ENCODE peak calls at places on chromosomes 5 and 9, in five cellular contexts. O is A549; J is GM12878; K is IMR-90; U is CD8-positive, alpha-beta T cell. D is an unnamed sample.

GRCh38 chr5:111337133-111337532 is 112.9 kb downstream of the CAMK4 start:
- ATAC-seq in O (no peak), K (no peak), U (peak; percentile 67), J (peak; percentile 86), D (no peak)

GRCh38 chr5:179294891-179295777 is 50.1 kb downstream of the ADAMTS2 start:
- ATAC-seq in J (no peak), O (no peak), U (no peak), K (no peak), D (no peak)

GRCh38 chr5:77777281-77777892 is 1.2 kb upstream of the TBCA start:
- ATAC-seq in U (no peak), J (no peak), K (no peak), O (no peak), D (no peak)

GRCh38 chr9:4713849-4714248 is 27.2 kb downstream of the AK3 start:
- ATAC-seq in U (no peak), O (peak; percentile 64), K (no peak), J (no peak), D (peak; percentile 53)

GRCh38 chr9:29214162-29214520 is 1640.9 kb upstream of the C9orf72 start:
- ATAC-seq in O (peak; percentile 73), U (no peak), K (no peak), J (no peak), D (no peak)

GRCh38 chr9:96048954-96049831 is 173.7 kb downstream of the ERCC6L2 start:
- ATAC-seq in O (no peak), J (no peak), U (no peak), K (no peak), D (peak; percentile 48)

GRCh38 chr5:6732634-6733410 is 19.6 kb downstream of the TENT4A start:
- ATAC-seq in K (peak; percentile 51), U (no peak), J (no peak), O (no peak), D (peak; percentile 32)

GRCh38 chr9:124735121-124735520 is 36.0 kb downstream of the NR6A1 start:
- ATAC-seq in U (no peak), O (peak; percentile 24), J (peak; percentile 71), K (peak; percentile 91), D (no peak)

GRCh38 chr9:136142859-136143214 is 24.2 kb upstream of the TMEM250 start:
- ATAC-seq in J (no peak), U (no peak), K (no peak), O (no peak), D (no peak)

GRCh38 chr9:83523684-83524083 is 14.5 kb downstream of the FRMD3 start:
- ATAC-seq in O (no peak), J (no peak), K (no peak), U (no peak), D (no peak)

GRCh38 chr5:10400411-10400810 is 41.3 kb upstream of the ROPN1L start:
- ATAC-seq in J (no peak), O (no peak), K (no peak), U (no peak), D (peak; percentile 75)

GRCh38 chr9:89743576-89744254 is 138.9 kb downstream of the GADD45G start:
- ATAC-seq in O (no peak), J (peak; percentile 73), K (no peak), U (peak; percentile 82), D (no peak)

GRCh38 chr5:174146556-174146955 is 101.0 kb downstream of the NSG2 start:
- ATAC-seq in O (no peak), U (no peak), J (no peak), K (no peak), D (no peak)

GRCh38 chr5:59724482-59725392 is 168.8 kb downstream of the PDE4D start:
- ATAC-seq in U (no peak), J (peak; percentile 91), K (peak; percentile 89), O (peak; percentile 77), D (no peak)

GRCh38 chr5:57276353-57276752 is 102.5 kb downstream of the GPBP1 start:
- ATAC-seq in K (no peak), U (no peak), O (no peak), J (no peak), D (no peak)

GRCh38 chr5:95969646-95970358 is 8.2 kb upstream of the ELL2 start:
- ATAC-seq in J (no peak), K (peak; percentile 40), U (no peak), O (no peak), D (no peak)

GRCh38 chr9:72635197-72635596 is 113.8 kb downstream of the TMC1 start:
- ATAC-seq in O (no peak), U (no peak), K (no peak), J (peak; percentile 99), D (no peak)

GRCh38 chr5:113062869-113063508 is 86.4 kb downstream of the DCP2 start:
- ATAC-seq in U (no peak), O (no peak), K (no peak), J (no peak), D (no peak)

GRCh38 chr5:159864885-159865622 is 51.2 kb upstream of the ADRA1B start:
- ATAC-seq in U (no peak), K (no peak), J (peak; percentile 80), O (no peak), D (peak; percentile 70)

GRCh38 chr5:168607946-168608345 is 28.8 kb upstream of the PANK3 start:
- ATAC-seq in J (peak; percentile 88), K (no peak), U (no peak), O (no peak), D (no peak)

GRCh38 chr5:132203916-132204315 is 23.7 kb downstream of the P4HA2 start:
- ATAC-seq in U (no peak), K (no peak), O (no peak), J (no peak), D (no peak)

GRCh38 chr9:114518599-114519022 is 13.3 kb upstream of the WHRN start:
- ATAC-seq in K (no peak), U (no peak), J (peak; percentile 83), O (no peak), D (no peak)

GRCh38 chr9:130346431-130346830 is 80.9 kb downstream of the HMCN2 start:
- ATAC-seq in J (no peak), U (no peak), O (no peak), K (no peak), D (no peak)

GRCh38 chr9:2718001-2718697 is 839 bp downstream of the KCNV2 start:
- ATAC-seq in O (no peak), J (no peak), K (no peak), U (no peak), D (peak; percentile 7)

GRCh38 chr5:169128679-169129078 is 172.3 kb downstream of the SLIT3 start:
- ATAC-seq in K (no peak), J (no peak), U (no peak), O (no peak), D (no peak)

GRCh38 chr9:77896269-77897245 is 135.1 kb downstream of the GNAQ start:
- ATAC-seq in J (no peak), U (no peak), K (no peak), O (no peak), D (no peak)

GRCh38 chr9:130095872-130096271 is 42.2 kb downstream of the GPR107 start:
- ATAC-seq in J (peak; percentile 88), U (no peak), K (no peak), O (no peak), D (no peak)

GRCh38 chr5:57450991-57451876 is 31.4 kb downstream of the ACTBL2 start:
- ATAC-seq in O (no peak), K (peak; percentile 40), U (no peak), J (no peak), D (no peak)

GRCh38 chr5:149654282-149654681 is 73.0 kb downstream of the ARHGEF37 start:
- ATAC-seq in J (peak; percentile 45), K (no peak), U (no peak), O (peak; percentile 26), D (no peak)

GRCh38 chr5:1698589-1699316 is 100.9 kb downstream of the MRPL36 start:
- ATAC-seq in J (no peak), U (no peak), O (no peak), K (no peak), D (no peak)

GRCh38 chr5:10674582-10674981 is 86.5 kb downstream of the DAP start:
- ATAC-seq in U (no peak), O (peak; percentile 22), J (peak; percentile 44), K (no peak), D (no peak)

GRCh38 chr9:72355153-72355552 is 9.9 kb downstream of the ZFAND5 start:
- ATAC-seq in K (no peak), J (no peak), U (no peak), O (no peak), D (no peak)

GRCh38 chr9:91301161-91301560 is 60.6 kb downstream of the AUH start:
- ATAC-seq in U (no peak), J (no peak), O (no peak), K (no peak), D (peak; percentile 91)

GRCh38 chr5:121299153-121299552 is 552.5 kb upstream of the FTMT start:
- ATAC-seq in O (no peak), K (no peak), U (no peak), J (no peak), D (no peak)

GRCh38 chr5:121304838-121305237 is 546.8 kb upstream of the FTMT start:
- ATAC-seq in U (no peak), J (no peak), K (no peak), O (no peak), D (no peak)
- H3K4me3 ChIP-seq in U (no peak overlapping the region), J (no peak overlapping the region), K (no peak overlapping the region), O (no peak overlapping the region), D (no peak overlapping the region)

GRCh38 chr5:150780816-150781221 is 2.3 kb downstream of the SMIM3 start:
- ATAC-seq in K (no peak), J (no peak), O (no peak), U (no peak), D (no peak)

GRCh38 chr5:150781706-150782614 is 3.4 kb downstream of the SMIM3 start:
- ATAC-seq in U (no peak), K (peak; percentile 42), J (no peak), O (no peak), D (peak; percentile 86)

GRCh38 chr5:150783422-150783928 is 4.9 kb downstream of the SMIM3 start:
- ATAC-seq in O (no peak), K (peak; percentile 1), J (peak; percentile 40), U (peak; percentile 87), D (peak; percentile 17)

GRCh38 chr5:150780180-150780692 is 1.7 kb downstream of the SMIM3 start:
- ATAC-seq in K (no peak), O (no peak), J (peak; percentile 73), U (no peak), D (peak; percentile 17)

GRCh38 chr5:150782850-150783249 is 4.3 kb downstream of the SMIM3 start:
- ATAC-seq in U (no peak), O (no peak), J (no peak), K (no peak), D (no peak)
- H3K4me3 ChIP-seq in U (peak overlapping the region; percentile 36), O (no peak overlapping the region), J (peak overlapping the region; percentile 13), K (no peak overlapping the region), D (no peak overlapping the region)

GRCh38 chr5:43556857-43557593 is at the start of gene PAIP1:
- ATAC-seq in K (peak; percentile 92), U (peak; percentile 81), J (peak; percentile 84), O (peak; percentile 96), D (peak; percentile 91)

GRCh38 chr5:43555895-43556606 is 826 bp downstream of the PAIP1 start:
- ATAC-seq in O (peak; percentile 73), J (peak; percentile 24), K (peak; percentile 33), U (no peak), D (peak; percentile 66)

GRCh38 chr5:43560128-43560527 is 3.3 kb upstream of the PAIP1 start:
- ATAC-seq in U (no peak), K (peak; percentile 12), J (no peak), O (no peak), D (no peak)

GRCh38 chr5:43553381-43553780 is 3.5 kb downstream of the PAIP1 start:
- ATAC-seq in O (no peak), K (no peak), U (no peak), J (no peak), D (no peak)

GRCh38 chr5:43554497-43554896 is 2.4 kb downstream of the PAIP1 start:
- ATAC-seq in U (no peak), K (no peak), O (no peak), J (no peak), D (no peak)
- H3K4me3 ChIP-seq in U (no peak overlapping the region), K (no peak overlapping the region), O (peak overlapping the region; percentile 93), J (peak overlapping the region; percentile 94), D (no peak overlapping the region)

GRCh38 chr5:55991768-55992486 is 2.8 kb downstream of the IL6ST start:
- ATAC-seq in U (no peak), J (peak; percentile 0), K (no peak), O (no peak), D (no peak)
- H3K4me3 ChIP-seq in U (peak overlapping the region; percentile 89), J (peak overlapping the region; percentile 93), K (peak overlapping the region; percentile 89), O (peak overlapping the region; percentile 80), D (peak overlapping the region; percentile 83)

D was measured in gastroesophageal sphincter.